ENCODE peak calls at places on chromosomes 5 and 9, in ten cellular contexts. B, C, G, J, P, M, I, R, Y and X are unnamed samples.

GRCh38 chr9:129902735-129903134 is 67.5 kb downstream of the USP20 start:
- DNase-seq in B (no peak), M (no peak), G (no peak), P (no peak), J (no peak), I (no peak), Y (no peak), C (no peak), R (no peak), X (no peak)

GRCh38 chr5:141135030-141135717 is at the start of gene PCDHB5:
- DNase-seq in C (no peak), R (no peak), G (no peak), B (no peak), J (no peak), Y (peak), P (no peak), M (peak), I (peak), X (no peak)

GRCh38 chr9:13718086-13718485 is 438.6 kb upstream of the MPDZ start:
- DNase-seq in I (peak), J (peak), R (no peak), B (no peak), G (no peak), M (no peak), P (no peak), Y (peak), C (no peak), X (no peak)

GRCh38 chr5:159805021-159805420 is 111.3 kb upstream of the ADRA1B start:
- DNase-seq in Y (peak), M (no peak), C (no peak), G (no peak), R (peak), P (peak), B (no peak), I (no peak), J (no peak), X (no peak)

GRCh38 chr5:158145827-158146226 is 286.9 kb upstream of the CLINT1 start:
- DNase-seq in I (no peak), P (no peak), G (no peak), R (no peak), M (no peak), C (no peak), B (no peak), Y (no peak), J (no peak), X (no peak)

GRCh38 chr9:82808478-82808877 is 254.5 kb downstream of the RASEF start:
- DNase-seq in Y (no peak), R (no peak), G (no peak), J (no peak), I (no peak), P (no peak), C (no peak), B (no peak), M (no peak), X (no peak)

GRCh38 chr5:177457239-177458121 is 10.9 kb downstream of the PRR7 start:
- DNase-seq in B (peak), R (peak), C (peak), I (peak), J (peak), P (peak), Y (peak), G (peak), M (peak), X (no peak)

GRCh38 chr5:90480699-90481098 is 6.0 kb downstream of the POLR3G start:
- DNase-seq in Y (peak), B (no peak), R (no peak), G (no peak), C (no peak), P (no peak), J (no peak), I (no peak), M (no peak), X (no peak)

GRCh38 chr9:97109194-97109811 is 70.4 kb upstream of the CTSV start:
- DNase-seq in C (no peak), G (peak), I (peak), J (no peak), P (no peak), B (peak), Y (peak), M (peak), R (no peak), X (no peak)

GRCh38 chr9:18250051-18250450 is 223.9 kb upstream of the ADAMTSL1 start:
- DNase-seq in Y (no peak), P (no peak), J (no peak), B (no peak), I (no peak), M (no peak), C (no peak), G (no peak), R (no peak), X (no peak)

GRCh38 chr5:18745988-18746615 is 1111.8 kb downstream of the TAF11L14 start:
- DNase-seq in M (no peak), J (no peak), B (no peak), Y (no peak), P (no peak), G (no peak), I (no peak), C (no peak), R (no peak), X (peak)

GRCh38 chr9:132584616-132585560 is 2.5 kb downstream of the BARHL1 start:
- DNase-seq in P (no peak), G (no peak), M (no peak), B (no peak), R (no peak), J (no peak), Y (peak), C (no peak), I (peak), X (no peak)

GRCh38 chr5:392431-392988 is 50.5 kb upstream of the EXOC3 start:
- DNase-seq in P (no peak), M (no peak), R (peak), C (no peak), J (no peak), G (no peak), B (peak), Y (peak), I (no peak), X (no peak)

GRCh38 chr9:6413365-6414263 is 615 bp downstream of the UHRF2 start:
- DNase-seq in R (peak), P (no peak), B (peak), J (no peak), I (peak), C (peak), M (peak), Y (no peak), G (no peak), X (peak)

GRCh38 chr5:38724301-38725030 is 121.3 kb upstream of the OSMR start:
- DNase-seq in M (no peak), R (no peak), B (no peak), P (no peak), J (peak), I (peak), G (no peak), C (no peak), Y (peak), X (no peak)

GRCh38 chr9:26142201-26142600 is 464.0 kb upstream of the TUSC1 start:
- DNase-seq in B (no peak), C (no peak), G (no peak), R (no peak), Y (no peak), J (no peak), P (no peak), M (no peak), I (no peak), X (no peak)

GRCh38 chr9:109020982-109021511 is 7.7 kb upstream of the CTNNAL1 start:
- DNase-seq in G (no peak), R (no peak), Y (no peak), P (no peak), B (no peak), C (no peak), M (no peak), J (no peak), I (no peak), X (no peak)

GRCh38 chr9:114047717-114048116 is 30.4 kb downstream of the AMBP start:
- DNase-seq in J (no peak), I (peak), G (no peak), M (no peak), Y (no peak), C (no peak), P (no peak), R (peak), B (peak), X (no peak)

GRCh38 chr5:116959843-116960242 is 385.2 kb upstream of the SEMA6A start:
- DNase-seq in R (no peak), I (no peak), M (no peak), J (no peak), P (no peak), C (no peak), Y (no peak), B (no peak), G (no peak), X (no peak)

GRCh38 chr9:101966706-101967105 is 228.3 kb upstream of the GRIN3A start:
- DNase-seq in I (no peak), J (no peak), B (no peak), P (no peak), M (no peak), Y (no peak), C (no peak), R (no peak), G (no peak), X (no peak)

GRCh38 chr9:113738506-113738897 is 137.6 kb upstream of the ZNF618 start:
- DNase-seq in J (no peak), B (no peak), M (no peak), P (no peak), I (no peak), G (no peak), C (no peak), Y (no peak), R (no peak), X (no peak)

GRCh38 chr5:129094087-129094923 is at the start of gene ISOC1:
- DNase-seq in Y (peak), R (peak), P (peak), C (peak), J (peak), M (peak), I (peak), B (peak), G (peak), X (peak)

GRCh38 chr9:121842612-121842978 is 191.2 kb downstream of the DAB2IP start:
- DNase-seq in C (no peak), Y (peak), I (peak), R (no peak), M (no peak), B (no peak), G (no peak), J (no peak), P (no peak), X (no peak)

GRCh38 chr9:15834541-15834940 is 281.7 kb downstream of the CCDC171 start:
- DNase-seq in M (no peak), B (peak), P (no peak), J (peak), C (no peak), R (no peak), G (peak), Y (peak), I (peak), X (no peak)

GRCh38 chr9:15831384-15831783 is 278.5 kb downstream of the CCDC171 start:
- DNase-seq in I (no peak), M (no peak), J (no peak), R (no peak), C (no peak), P (no peak), Y (no peak), B (no peak), G (no peak), X (no peak)

GRCh38 chr9:15837079-15837679 is 284.3 kb downstream of the CCDC171 start:
- DNase-seq in B (no peak), C (no peak), G (peak), J (peak), P (no peak), I (peak), Y (peak), R (no peak), M (peak), X (no peak)
- TF ChIP-seq CTCF in B (no peak), C (peak), G (peak), J (peak), P (peak), I (peak), Y (peak), R (peak), M (peak), X (peak)

GRCh38 chr9:116285320-116285719 is 131.7 kb downstream of the PAPPA start:
- DNase-seq in R (no peak), Y (no peak), M (no peak), G (no peak), B (no peak), I (no peak), J (no peak), P (no peak), C (no peak), X (no peak)
- TF ChIP-seq CTCF in R (no peak), Y (no peak), M (no peak), G (peak), B (no peak), I (peak), J (peak), P (no peak), C (no peak), X (no peak)

GRCh38 chr5:59724482-59725392 is 168.8 kb downstream of the PDE4D start:
- DNase-seq in R (no peak), I (peak), J (no peak), M (peak), Y (peak), P (no peak), G (no peak), C (no peak), B (no peak), X (no peak)
- TF ChIP-seq CTCF in R (peak), I (peak), J (peak), M (peak), Y (peak), P (peak), G (peak), C (peak), B (peak), X (peak)

GRCh38 chr5:67374378-67374777 is 177.8 kb upstream of the CD180 start:
- DNase-seq in C (no peak), M (no peak), I (no peak), P (no peak), R (no peak), G (no peak), J (no peak), B (no peak), Y (no peak), X (no peak)
- TF ChIP-seq CTCF in C (no peak), M (no peak), I (no peak), P (no peak), R (no peak), G (no peak), J (no peak), B (no peak), Y (no peak), X (no peak)

DNA sequence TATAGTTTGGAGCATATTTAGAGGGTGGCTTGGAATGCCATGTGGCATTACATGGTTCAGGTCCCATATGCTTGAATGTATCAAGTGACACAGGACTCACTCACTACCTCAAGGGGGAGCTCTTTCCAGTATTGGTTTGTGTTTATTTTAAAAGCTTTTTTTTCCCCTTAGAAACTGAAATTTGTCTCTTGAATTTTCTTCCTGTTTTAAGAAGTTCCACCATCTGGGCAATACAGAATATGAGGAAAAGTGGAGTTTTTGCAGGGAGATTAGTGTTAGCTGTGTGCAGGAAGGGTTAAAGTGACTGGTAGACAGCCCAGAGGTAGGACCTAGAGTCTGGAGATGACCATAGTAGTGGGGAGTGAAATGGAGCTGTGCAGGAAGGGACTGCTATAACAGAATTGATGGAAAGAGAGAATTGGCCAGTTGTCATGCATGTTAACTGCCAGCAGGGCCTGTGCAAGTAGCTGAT is 36.6 kb downstream of the CTNNA1 start:
- DNase-seq in R (no peak), M (peak), C (no peak), P (no peak), B (no peak), J (no peak), Y (peak), I (peak), G (peak), X (no peak)
- TF ChIP-seq CTCF in R (no peak), M (peak), C (peak), P (peak), B (no peak), J (peak), Y (peak), I (peak), G (peak), X (peak)

GRCh38 chr9:80698725-80699124 is 990.6 kb downstream of the TLE1 start:
- DNase-seq in R (no peak), P (no peak), B (no peak), Y (peak), M (no peak), G (no peak), I (no peak), C (no peak), J (no peak), X (no peak)
- TF ChIP-seq CTCF in R (no peak), P (no peak), B (no peak), Y (no peak), M (no peak), G (no peak), I (no peak), C (no peak), J (no peak), X (no peak)

GRCh38 chr5:112707187-112708179 is 30.2 kb upstream of the APC start:
- DNase-seq in B (peak), Y (peak), C (peak), J (peak), M (peak), I (peak), G (peak), R (peak), P (peak), X (peak)
- TF ChIP-seq CTCF in B (no peak), Y (no peak), C (no peak), J (no peak), M (no peak), I (no peak), G (no peak), R (no peak), P (peak), X (no peak)

GRCh38 chr5:1744393-1745189 is 55.0 kb downstream of the MRPL36 start:
- DNase-seq in M (no peak), J (no peak), B (no peak), P (no peak), R (peak), C (no peak), G (no peak), Y (no peak), I (no peak), X (peak)
- TF ChIP-seq CTCF in M (no peak), J (no peak), B (no peak), P (no peak), R (no peak), C (no peak), G (no peak), Y (no peak), I (no peak), X (no peak)

GRCh38 chr9:126386088-126386487 is 59.5 kb downstream of the MVB12B start:
- DNase-seq in J (no peak), G (no peak), C (no peak), P (no peak), M (peak), B (no peak), R (no peak), Y (no peak), I (peak), X (no peak)
- TF ChIP-seq CTCF in J (peak), G (peak), C (peak), P (peak), M (no peak), B (no peak), R (no peak), Y (no peak), I (peak), X (no peak)